ENCODE peak calls at places on chromosome 5, in ten cellular contexts. C is Calu3, H is A673, G is fibroblast of the aortic adventitia, M is GM12865, T is left ventricle myocardium inferior, J is fibroblast of lung, X is AG04449, A is GM13977, B is astrocyte of the spinal cord. R is an unnamed sample.

GRCh38 chr5:2334686-2335085 is 416.8 kb downstream of the IRX2 start:
- DNase-seq in C (no peak), H (no peak), G (no peak), M (no peak), T (no peak), J (no peak), X (no peak), A (no peak), B (no peak), R (no peak)

GRCh38 chr5:633521-633955 is 21.4 kb downstream of the CEP72 start:
- DNase-seq in C (no peak), H (peak), G (peak), M (no peak), T (no peak), J (peak), X (no peak), A (no peak), B (peak), R (peak)

GRCh38 chr5:166517976-166518375 is 1773.5 kb upstream of the WWC1 start:
- DNase-seq in C (no peak), H (no peak), G (no peak), M (no peak), T (no peak), J (no peak), X (no peak), A (no peak), B (no peak), R (no peak)

GRCh38 chr5:16588434-16589214 is 28.2 kb downstream of the RETREG1 start:
- DNase-seq in C (no peak), H (no peak), G (no peak), M (no peak), T (no peak), J (no peak), X (no peak), A (no peak), B (no peak), R (no peak)

GRCh38 chr5:139886213-139886612 is 90.6 kb downstream of the PSD2 start:
- DNase-seq in C (no peak), H (no peak), G (no peak), M (peak), T (no peak), J (no peak), X (no peak), A (no peak), B (no peak), R (no peak)

GRCh38 chr5:136053336-136054121 is 24.7 kb downstream of the TGFBI start:
- DNase-seq in C (peak), H (no peak), G (peak), M (no peak), T (no peak), J (peak), X (peak), A (no peak), B (peak), R (peak)

GRCh38 chr5:159017787-159018186 is 81.9 kb downstream of the EBF1 start:
- DNase-seq in C (peak), H (peak), G (peak), M (no peak), T (peak), J (peak), X (no peak), A (no peak), B (peak), R (peak)

GRCh38 chr5:96538831-96539250 is 105.8 kb upstream of the PCSK1 start:
- DNase-seq in C (no peak), H (no peak), G (no peak), M (no peak), T (no peak), J (no peak), X (no peak), A (no peak), B (no peak), R (no peak)

GRCh38 chr5:34735436-34736426 is 79.6 kb downstream of the RAI14 start:
- DNase-seq in C (no peak), H (no peak), G (peak), M (no peak), T (no peak), J (peak), X (no peak), A (no peak), B (peak), R (no peak)

GRCh38 chr5:107501965-107502691 is 168.6 kb downstream of the EFNA5 start:
- DNase-seq in C (no peak), H (peak), G (no peak), M (no peak), T (no peak), J (peak), X (no peak), A (no peak), B (peak), R (peak)

GRCh38 chr5:103918668-103919367 is 356.2 kb upstream of the NUDT12 start:
- DNase-seq in C (no peak), H (peak), G (peak), M (no peak), T (no peak), J (peak), X (peak), A (no peak), B (peak), R (peak)

GRCh38 chr5:178434851-178435250 is 155.3 kb downstream of the COL23A1 start:
- DNase-seq in C (no peak), H (peak), G (no peak), M (no peak), T (peak), J (no peak), X (no peak), A (no peak), B (no peak), R (no peak)

GRCh38 chr5:88667187-88668141 is 215.5 kb downstream of the MEF2C start:
- DNase-seq in C (no peak), H (peak), G (no peak), M (peak), T (no peak), J (peak), X (no peak), A (no peak), B (peak), R (no peak)

GRCh38 chr5:94316916-94317838 is 301.2 kb downstream of the KIAA0825 start:
- DNase-seq in C (no peak), H (no peak), G (peak), M (peak), T (no peak), J (no peak), X (no peak), A (no peak), B (no peak), R (no peak)

GRCh38 chr5:34827594-34828506 is 11.1 kb upstream of the TTC23L start:
- DNase-seq in C (no peak), H (no peak), G (no peak), M (no peak), T (no peak), J (no peak), X (no peak), A (no peak), B (no peak), R (no peak)

GRCh38 chr5:136295914-136296313 is 69.4 kb downstream of the TRPC7 start:
- DNase-seq in C (no peak), H (no peak), G (no peak), M (no peak), T (no peak), J (peak), X (peak), A (no peak), B (no peak), R (peak)

GRCh38 chr5:87412417-87413115 is at the start of gene CCNH:
- DNase-seq in C (peak), H (peak), G (peak), M (peak), T (peak), J (peak), X (peak), A (peak), B (peak), R (peak)

GRCh38 chr5:151696470-151697061 is 9.9 kb upstream of the SPARC start:
- DNase-seq in C (no peak), H (peak), G (peak), M (no peak), T (peak), J (peak), X (peak), A (no peak), B (peak), R (peak)

GRCh38 chr5:72328172-72328571 is 8.0 kb downstream of the PTCD2 start:
- DNase-seq in C (no peak), H (peak), G (peak), M (no peak), T (peak), J (peak), X (no peak), A (no peak), B (peak), R (no peak)

GRCh38 chr5:113215401-113216060 is 219.3 kb downstream of the TSSK1B start:
- DNase-seq in C (no peak), H (no peak), G (no peak), M (no peak), T (no peak), J (peak), X (no peak), A (no peak), B (peak), R (peak)

GRCh38 chr5:157748740-157749461 is 5.4 kb downstream of the LSM11 start:
- DNase-seq in C (no peak), H (no peak), G (peak), M (no peak), T (no peak), J (peak), X (peak), A (no peak), B (peak), R (peak)

GRCh38 chr5:149760700-149761187 is 30.6 kb downstream of the PPARGC1B start:
- DNase-seq in C (no peak), H (peak), G (no peak), M (no peak), T (peak), J (no peak), X (no peak), A (no peak), B (peak), R (no peak)

GRCh38 chr5:147346006-147346561 is 111.3 kb downstream of the STK32A start:
- DNase-seq in C (no peak), H (peak), G (no peak), M (no peak), T (no peak), J (no peak), X (no peak), A (no peak), B (no peak), R (no peak)
- TF ChIP-seq CTCF in C (no peak), H (peak), G (no peak), M (no peak), T (no peak), J (no peak), X (no peak), A (no peak), B (no peak), R (peak)

DNA sequence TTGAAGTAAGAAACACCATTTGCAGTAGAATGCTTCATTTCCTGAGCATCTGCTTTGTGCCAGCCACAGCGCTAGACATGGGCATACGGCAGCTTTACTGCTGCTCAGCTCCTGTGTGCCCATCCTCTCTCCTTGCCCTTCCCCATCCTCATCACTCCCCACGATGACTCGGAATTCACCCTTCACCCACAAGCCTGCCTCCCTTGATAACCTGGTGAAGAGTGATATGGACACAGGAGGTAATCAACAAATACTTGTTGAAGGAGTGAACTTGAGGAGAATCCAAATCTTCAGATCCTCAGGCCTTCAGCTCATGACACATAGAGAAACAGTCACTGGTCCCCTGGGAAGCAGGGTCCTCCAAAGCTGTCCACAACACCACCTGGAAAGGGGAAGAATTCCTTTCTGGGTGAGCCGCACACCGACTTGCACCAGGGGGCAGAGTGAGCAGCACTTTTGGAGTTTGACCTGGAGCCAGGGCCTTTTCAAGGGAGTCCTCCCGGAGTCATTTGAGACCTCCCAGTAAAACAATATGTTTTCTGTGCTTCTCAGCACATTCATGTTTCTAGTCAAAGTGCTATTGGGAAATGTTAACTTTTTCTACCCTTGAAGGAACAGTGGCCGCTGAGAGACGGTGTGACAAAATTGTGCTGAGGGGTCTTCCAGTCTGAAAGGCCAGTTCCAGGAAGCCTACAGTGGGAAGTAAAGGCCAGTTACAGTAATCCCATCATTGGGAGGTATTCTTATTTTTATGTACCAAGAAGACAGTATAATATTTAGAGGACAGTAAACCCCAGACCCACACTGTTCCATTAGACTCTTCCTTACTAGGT is 332.3 kb downstream of the CWC27 start:
- DNase-seq in C (peak), H (peak), G (peak), M (peak), T (peak), J (peak), X (no peak), A (peak), B (peak), R (peak)
- TF ChIP-seq CTCF in C (peak), H (peak), G (peak), M (peak), T (peak), J (peak), X (peak), A (peak), B (peak), R (peak)

DNA sequence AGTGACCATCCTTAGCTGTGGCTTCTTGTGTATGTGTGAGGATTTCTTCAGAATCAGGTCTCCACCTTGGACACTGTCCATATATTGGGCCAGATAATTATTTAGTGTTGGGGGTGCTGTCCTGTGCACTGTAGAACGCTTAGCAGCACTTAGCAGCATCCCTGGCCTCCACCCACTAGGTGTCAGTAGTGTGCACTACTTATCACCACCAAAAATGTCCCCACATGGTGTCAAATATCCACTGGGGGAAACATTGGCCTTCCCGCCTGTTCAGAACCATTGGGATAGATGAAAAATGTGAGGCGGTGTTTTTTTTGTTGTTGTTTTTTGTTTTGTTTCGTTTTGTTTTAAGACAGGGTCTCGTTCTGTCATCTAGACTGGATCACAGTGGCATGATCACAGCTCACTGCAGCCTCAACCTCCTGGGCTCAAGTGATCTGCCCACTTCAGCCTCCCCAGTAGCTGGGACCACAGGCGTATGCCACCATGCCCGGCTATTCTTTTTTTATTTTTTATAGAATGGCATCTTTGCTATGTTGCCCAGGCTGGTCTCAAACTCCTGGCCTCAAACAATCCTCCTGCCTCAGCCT is 67.7 kb downstream of the TENT4A start:
- DNase-seq in C (no peak), H (peak), G (no peak), M (peak), T (no peak), J (no peak), X (no peak), A (peak), B (no peak), R (no peak)
- TF ChIP-seq CTCF in C (peak), H (peak), G (peak), M (peak), T (peak), J (peak), X (no peak), A (peak), B (peak), R (peak)

GRCh38 chr5:78649220-78649700 is 688 bp upstream of the LHFPL2 start:
- DNase-seq in C (peak), H (peak), G (peak), M (no peak), T (no peak), J (no peak), X (no peak), A (no peak), B (no peak), R (peak)

GRCh38 chr5:78647838-78648358 is 674 bp downstream of the LHFPL2 start:
- DNase-seq in C (peak), H (peak), G (peak), M (no peak), T (peak), J (peak), X (no peak), A (peak), B (peak), R (peak)

GRCh38 chr5:78647411-78647818 is 1.2 kb downstream of the LHFPL2 start:
- DNase-seq in C (peak), H (peak), G (peak), M (peak), T (no peak), J (peak), X (no peak), A (peak), B (peak), R (peak)

GRCh38 chr5:78649816-78650561 is 1.4 kb upstream of the LHFPL2 start:
- DNase-seq in C (no peak), H (no peak), G (peak), M (no peak), T (no peak), J (peak), X (no peak), A (no peak), B (peak), R (peak)

DNA sequence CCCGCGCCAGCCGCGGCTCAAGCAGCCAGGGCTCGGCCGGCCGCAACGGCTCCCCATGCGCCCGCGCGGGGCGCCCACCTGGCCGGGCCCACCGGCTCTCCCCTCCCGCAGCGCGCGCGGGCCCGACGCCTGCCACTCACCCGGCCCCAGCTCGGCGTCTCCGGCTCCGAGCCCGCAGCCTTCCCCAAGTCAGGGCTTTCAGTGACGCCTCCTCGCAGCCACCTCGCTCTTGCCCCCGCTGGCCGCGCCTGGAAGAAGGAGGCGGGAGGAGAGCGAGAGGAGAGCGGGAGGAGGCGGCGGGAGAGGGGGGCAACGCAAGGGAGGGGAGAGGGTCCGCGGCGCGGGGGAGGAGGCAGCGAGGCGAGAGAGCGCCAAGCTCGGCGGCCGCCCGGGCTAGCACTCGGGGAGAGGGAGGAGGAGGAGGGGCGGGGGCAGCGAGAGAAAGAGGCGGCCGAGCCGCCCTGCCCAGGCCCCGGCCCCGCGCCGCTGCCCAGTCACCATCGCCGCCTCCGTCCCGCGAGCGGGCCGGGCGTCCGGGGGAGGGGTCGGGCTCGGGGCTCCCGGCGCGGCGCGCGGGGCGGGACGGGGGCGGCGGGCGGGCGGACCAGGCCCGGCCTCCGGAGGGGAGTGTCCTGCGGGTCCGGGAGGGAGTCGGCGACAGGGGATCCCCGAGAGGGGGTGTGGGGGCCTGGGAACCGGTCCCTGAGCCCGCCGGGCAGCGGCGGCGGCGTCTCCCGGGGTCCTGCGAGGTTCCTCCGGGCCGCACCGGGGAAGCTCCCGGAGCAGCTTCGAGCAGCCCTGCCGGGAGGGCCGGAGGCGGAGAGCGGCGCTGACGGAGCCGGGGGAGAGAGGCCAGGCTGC is at the start of gene LHFPL2:
- DNase-seq in C (peak), H (peak), G (peak), M (peak), T (peak), J (peak), X (no peak), A (peak), B (peak), R (peak)
- TF ChIP-seq CTCF in C (peak), H (no peak), G (no peak), M (no peak), T (no peak), J (no peak), X (no peak), A (no peak), B (no peak), R (no peak)

GRCh38 chr5:138615461-138615860 is 40.3 kb upstream of the HSPA9 start:
- DNase-seq in C (no peak), H (no peak), G (no peak), M (no peak), T (no peak), J (no peak), X (no peak), A (no peak), B (no peak), R (no peak)

GRCh38 chr5:138610468-138611294 is 35.5 kb upstream of the HSPA9 start:
- DNase-seq in C (no peak), H (no peak), G (no peak), M (no peak), T (peak), J (peak), X (no peak), A (no peak), B (no peak), R (no peak)

GRCh38 chr5:138616508-138616907 is 41.3 kb upstream of the HSPA9 start:
- DNase-seq in C (no peak), H (no peak), G (no peak), M (no peak), T (no peak), J (no peak), X (no peak), A (no peak), B (no peak), R (no peak)

GRCh38 chr5:138606378-138606777 is 31.2 kb upstream of the HSPA9 start:
- DNase-seq in C (no peak), H (no peak), G (no peak), M (no peak), T (no peak), J (no peak), X (no peak), A (no peak), B (no peak), R (no peak)

DNA sequence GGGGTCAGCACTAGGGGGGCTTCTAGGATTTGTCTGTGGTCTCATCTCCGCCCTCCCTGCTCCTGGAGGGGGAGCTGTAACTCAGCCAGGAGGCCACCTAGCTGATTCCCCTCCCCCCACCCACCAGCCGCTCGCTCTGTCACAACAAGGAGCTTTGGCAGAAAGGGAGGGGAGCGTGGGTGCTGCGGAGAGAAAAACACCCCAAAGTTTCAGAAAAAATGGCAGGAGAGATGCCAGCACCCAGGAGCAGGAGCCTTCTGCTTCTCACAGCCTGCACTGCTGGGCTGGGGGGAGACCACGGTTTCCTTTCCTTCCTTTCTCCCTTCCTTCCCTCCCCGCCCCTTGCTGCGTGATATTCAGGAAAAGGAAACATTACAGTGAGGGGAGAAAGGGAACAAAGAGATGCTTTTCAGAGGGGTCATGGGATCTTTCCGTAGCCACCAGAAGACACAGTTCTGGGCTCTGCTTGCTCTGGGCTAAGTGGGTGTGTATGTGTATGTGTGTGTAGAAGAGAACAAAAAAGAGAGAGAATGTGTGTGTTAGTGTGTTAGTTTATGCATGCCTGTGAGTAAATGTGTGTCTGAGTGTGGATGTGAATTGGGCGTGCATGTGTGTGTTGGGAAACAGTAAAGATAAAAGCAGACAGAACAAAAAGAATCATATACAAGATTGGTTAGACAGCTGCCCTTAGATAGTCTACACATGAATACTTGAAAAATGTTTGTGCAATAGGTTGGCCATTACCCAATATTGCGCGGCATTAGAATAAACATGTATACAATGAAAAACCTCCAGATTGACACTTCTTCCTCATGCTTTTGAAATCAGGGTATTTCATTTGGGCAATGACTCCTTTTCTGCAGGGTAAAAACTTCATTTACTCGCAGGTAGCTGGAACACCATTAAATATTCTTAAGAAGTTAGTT is 36.4 kb upstream of the HSPA9 start:
- DNase-seq in C (no peak), H (peak), G (no peak), M (no peak), T (no peak), J (peak), X (no peak), A (no peak), B (no peak), R (no peak)
- TF ChIP-seq CTCF in C (no peak), H (peak), G (no peak), M (no peak), T (peak), J (no peak), X (no peak), A (peak), B (peak), R (peak)

R was measured in brain microvascular endothelial cell.